ENCODE peak calls at places on chromosomes 16 and 17, in seven cellular contexts. O, Y, Z, J, B, H and E are unnamed samples.
A peak's percentile ranks its signal among the peaks of the same experiment; 100 is the strongest.

GRCh38 chr16:88798772-88799455 is 4.7 kb upstream of the CDT1 start:
- DNase-seq in O (no peak), Y (peak; percentile 63), Z (no peak), J (no peak), B (no peak), H (no peak), E (no peak)

GRCh38 chr17:4394208-4395110 is 28.0 kb upstream of the UBE2G1 start:
- DNase-seq in O (no peak), Y (no peak), Z (no peak), J (no peak), B (no peak), H (peak; percentile 35), E (peak; percentile 16)

GRCh38 chr16:20388854-20389253 is 15.7 kb downstream of the PDILT start:
- DNase-seq in O (no peak), Y (no peak), Z (no peak), J (no peak), B (no peak), H (no peak), E (no peak)

GRCh38 chr16:50372611-50373344 is 4.0 kb upstream of the BRD7 start:
- DNase-seq in O (peak; percentile 75), Y (no peak), Z (peak; percentile 24), J (peak; percentile 29), B (peak; percentile 71), H (no peak), E (no peak)

GRCh38 chr17:73616120-73616872 is 27.9 kb downstream of the SDK2 start:
- DNase-seq in O (no peak), Y (no peak), Z (no peak), J (no peak), B (no peak), H (no peak), E (no peak)

GRCh38 chr17:63954402-63955063 is 18.2 kb downstream of the SCN4A start:
- DNase-seq in O (no peak), Y (no peak), Z (no peak), J (peak; percentile 66), B (no peak), H (no peak), E (no peak)

GRCh38 chr17:49946208-49946607 is 22.8 kb upstream of the DLX4 start:
- DNase-seq in O (no peak), Y (no peak), Z (no peak), J (no peak), B (no peak), H (no peak), E (no peak)

GRCh38 chr16:88534731-88535141 is 35.5 kb upstream of the ZC3H18 start:
- DNase-seq in O (peak; percentile 52), Y (no peak), Z (no peak), J (peak; percentile 62), B (peak; percentile 37), H (no peak), E (peak; percentile 67)

GRCh38 chr16:72362972-72363371 is 191.0 kb upstream of the PMFBP1 start:
- DNase-seq in O (no peak), Y (no peak), Z (peak; percentile 1), J (no peak), B (no peak), H (no peak), E (no peak)

GRCh38 chr16:74745109-74745615 is 29.5 kb downstream of the FA2H start:
- DNase-seq in O (no peak), Y (no peak), Z (no peak), J (no peak), B (no peak), H (no peak), E (no peak)

GRCh38 chr17:41434313-41434895 is 6.4 kb downstream of the KRT38 start:
- DNase-seq in O (no peak), Y (no peak), Z (no peak), J (no peak), B (no peak), H (no peak), E (no peak)

GRCh38 chr16:29849505-29849904 is 13.5 kb downstream of the CDIPT start:
- DNase-seq in O (no peak), Y (no peak), Z (no peak), J (no peak), B (no peak), H (no peak), E (no peak)